ENCODE peak calls at places on chromosomes 2 and 18, in seven cellular contexts. F, M, G, U, K, Y and H are unnamed samples.

GRCh38 chr2:120822908-120823307 is 87.2 kb downstream of the GLI2 start:
- DNase-seq in F (no peak), M (no peak), G (no peak), U (no peak), K (no peak), Y (no peak), H (no peak)

GRCh38 chr2:227626580-227627151 is 9.4 kb downstream of the SCYGR4 start:
- DNase-seq in F (no peak), M (no peak), G (no peak), U (no peak), K (no peak), Y (no peak), H (no peak)

GRCh38 chr2:216903470-216903869 is 43.6 kb upstream of the TNP1 start:
- DNase-seq in F (no peak), M (no peak), G (no peak), U (no peak), K (no peak), Y (no peak), H (no peak)

GRCh38 chr2:65026640-65027464 is 29.4 kb upstream of the CEP68 start:
- DNase-seq in F (no peak), M (no peak), G (no peak), U (no peak), K (no peak), Y (no peak), H (no peak)

GRCh38 chr2:43197568-43197896 is 28.9 kb downstream of the ZFP36L2 start:
- DNase-seq in F (no peak), M (no peak), G (no peak), U (no peak), K (no peak), Y (no peak), H (no peak)

GRCh38 chr2:10844083-10844482 is 31.5 kb upstream of the PDIA6 start:
- DNase-seq in F (peak), M (peak), G (peak), U (no peak), K (peak), Y (no peak), H (no peak)

GRCh38 chr2:23659328-23659727 is 267.6 kb downstream of the ATAD2B start:
- DNase-seq in F (no peak), M (no peak), G (no peak), U (no peak), K (no peak), Y (no peak), H (no peak)

GRCh38 chr2:237194081-237194480 is 108.4 kb downstream of the COPS8 start:
- DNase-seq in F (no peak), M (no peak), G (no peak), U (no peak), K (no peak), Y (no peak), H (no peak)

GRCh38 chr2:96239745-96240264 is 26.0 kb downstream of the TMEM127 start:
- DNase-seq in F (no peak), M (no peak), G (no peak), U (no peak), K (no peak), Y (no peak), H (no peak)

GRCh38 chr2:96239091-96239490 is 26.7 kb downstream of the TMEM127 start:
- DNase-seq in F (no peak), M (no peak), G (no peak), U (no peak), K (no peak), Y (no peak), H (no peak)

GRCh38 chr2:96241901-96242611 is 23.7 kb downstream of the TMEM127 start:
- DNase-seq in F (no peak), M (peak), G (peak), U (peak), K (no peak), Y (peak), H (peak)

GRCh38 chr2:96240341-96241038 is 25.3 kb downstream of the TMEM127 start:
- DNase-seq in F (peak), M (no peak), G (no peak), U (no peak), K (no peak), Y (no peak), H (no peak)

GRCh38 chr2:96241227-96241626 is 24.6 kb downstream of the TMEM127 start:
- DNase-seq in F (no peak), M (no peak), G (no peak), U (no peak), K (peak), Y (no peak), H (no peak)
- TF ChIP-seq CTCF in F (no peak), M (no peak), G (no peak), U (no peak), K (peak), Y (no peak), H (no peak)

GRCh38 chr18:35026407-35027061 is 14.7 kb upstream of the MAPRE2 start:
- DNase-seq in F (no peak), M (no peak), G (no peak), U (no peak), K (peak), Y (no peak), H (no peak)
- TF ChIP-seq CTCF in F (no peak), M (no peak), G (no peak), U (no peak), K (peak), Y (peak), H (peak)

GRCh38 chr18:11512096-11513030 is 97.0 kb upstream of the SLC35G4 start:
- DNase-seq in F (no peak), M (no peak), G (peak), U (no peak), K (no peak), Y (no peak), H (no peak)
- TF ChIP-seq CTCF in F (peak), M (peak), G (peak), U (peak), K (peak), Y (no peak), H (no peak)

GRCh38 chr18:77422974-77423373 is 173.3 kb downstream of the GALR1 start:
- DNase-seq in F (no peak), M (no peak), G (peak), U (no peak), K (no peak), Y (no peak), H (no peak)
- TF ChIP-seq CTCF in F (no peak), M (peak), G (peak), U (no peak), K (peak), Y (no peak), H (peak)

GRCh38 chr2:118185210-118186109 is 97.2 kb downstream of the INSIG2 start:
- DNase-seq in F (peak), M (peak), G (peak), U (no peak), K (peak), Y (peak), H (peak)
- TF ChIP-seq CTCF in F (no peak), M (no peak), G (no peak), U (no peak), K (no peak), Y (no peak), H (no peak)

DNA sequence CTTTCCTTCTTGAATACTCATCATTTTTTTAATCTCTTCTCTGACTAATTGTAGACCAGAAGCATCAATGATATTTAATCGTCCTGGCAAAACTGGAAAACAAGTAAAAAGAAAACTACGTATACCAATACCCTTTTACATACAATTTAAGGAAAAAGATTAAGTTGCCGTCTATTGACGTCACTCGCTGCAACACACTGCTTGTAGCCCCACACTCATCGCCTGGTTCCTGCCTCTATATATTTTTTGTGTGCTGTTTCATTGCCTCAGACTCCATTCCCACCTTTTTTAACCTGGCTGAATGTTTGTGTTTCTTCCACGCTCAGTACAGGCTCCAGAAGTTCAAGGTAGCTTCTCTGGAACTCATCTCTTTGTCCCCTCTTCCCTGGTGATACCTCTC is 536.2 kb downstream of the METTL4 start:
- DNase-seq in F (no peak), M (no peak), G (no peak), U (no peak), K (no peak), Y (no peak), H (no peak)
- TF ChIP-seq CTCF in F (no peak), M (no peak), G (no peak), U (no peak), K (no peak), Y (no peak), H (no peak)

GRCh38 chr2:106096446-106097369 is 97.4 kb downstream of the UXS1 start:
- DNase-seq in F (no peak), M (no peak), G (no peak), U (no peak), K (no peak), Y (no peak), H (no peak)

GRCh38 chr2:106094101-106094860 is 99.8 kb downstream of the UXS1 start:
- DNase-seq in F (no peak), M (no peak), G (no peak), U (no peak), K (no peak), Y (no peak), H (no peak)

GRCh38 chr2:106097370-106098000 is 96.6 kb downstream of the UXS1 start:
- DNase-seq in F (no peak), M (no peak), G (no peak), U (no peak), K (no peak), Y (no peak), H (no peak)

GRCh38 chr2:106098081-106098480 is 96.0 kb downstream of the UXS1 start:
- DNase-seq in F (no peak), M (no peak), G (peak), U (no peak), K (no peak), Y (no peak), H (no peak)

DNA sequence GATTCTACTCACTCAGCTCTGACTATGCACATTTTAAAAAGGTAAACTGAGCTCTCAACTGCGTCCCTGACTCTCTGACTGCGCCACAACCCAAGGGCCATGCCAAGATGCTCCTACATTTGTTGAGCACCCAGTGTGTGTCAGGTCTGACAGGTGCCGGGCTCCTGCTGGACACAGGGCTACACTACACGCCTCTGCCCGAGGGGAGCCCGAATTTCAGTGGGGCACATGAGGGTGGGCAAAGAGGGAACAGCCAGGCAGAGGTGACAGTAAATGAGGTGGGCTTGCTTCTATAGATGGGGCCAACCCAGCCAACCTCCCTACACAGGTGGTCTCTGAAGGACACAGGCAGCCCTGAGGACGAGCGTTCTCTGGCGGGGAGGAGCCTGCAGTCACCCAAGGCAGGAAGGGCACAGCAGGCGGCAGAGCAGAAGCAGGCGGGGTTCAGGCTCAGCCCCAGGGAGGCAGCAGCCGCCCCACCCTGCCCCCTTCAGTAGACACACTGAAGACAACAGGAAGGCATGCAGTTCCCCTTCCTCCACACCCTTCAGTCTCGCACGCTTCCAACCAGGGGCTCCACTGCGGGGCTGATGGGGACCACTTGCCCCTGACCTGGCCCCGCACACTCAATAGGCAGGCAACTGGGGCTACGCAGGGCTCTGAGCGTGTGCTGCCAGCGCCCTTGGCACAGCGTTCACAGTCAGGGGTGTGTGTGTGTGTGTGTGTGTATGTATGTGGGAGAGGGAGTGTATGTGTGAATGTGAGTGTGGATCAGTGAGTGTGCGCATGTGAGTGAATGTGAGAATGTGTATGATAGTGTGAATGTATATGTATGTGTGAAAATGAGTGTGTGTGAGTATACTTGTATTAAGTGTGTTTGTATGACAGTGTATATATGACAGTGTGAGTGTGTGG is 98.4 kb downstream of the UXS1 start:
- DNase-seq in F (no peak), M (no peak), G (no peak), U (no peak), K (no peak), Y (peak), H (peak)
- TF ChIP-seq CTCF in F (no peak), M (no peak), G (no peak), U (no peak), K (peak), Y (no peak), H (no peak)

GRCh38 chr2:168136392-168136977 is 110.9 kb downstream of the STK39 start:
- DNase-seq in F (no peak), M (peak), G (peak), U (no peak), K (no peak), Y (no peak), H (no peak)
- TF ChIP-seq CTCF in F (peak), M (peak), G (peak), U (peak), K (peak), Y (peak), H (peak)